ENCODE peak calls at places on chromosomes 12 and 14, in ten cellular contexts. W is astrocyte; I is mucosa of descending colon; U is psoas muscle; D is mammary epithelial cell; G is heart left ventricle; R is pancreas; Y is CD8-positive, alpha-beta T cell; L is A549; H is lower lobe of right lung. P is an unnamed sample. For H3K4me1, the result is how much of the 10 kb centered on the place peaks cover.

GRCh38 chr12:79020106-79020505 is 155.5 kb downstream of the SYT1 start:
- DNase-seq in U (no peak), R (no peak), L (no peak), H (no peak), I (no peak), W (peak), D (peak), G (no peak), Y (no peak), P (no peak)

GRCh38 chr14:89509891-89510290 is 92.9 kb upstream of the FOXN3 start:
- DNase-seq in L (no peak), R (no peak), W (peak), G (no peak), I (no peak), D (no peak), H (no peak), Y (no peak), U (no peak), P (no peak)

GRCh38 chr14:60856113-60856512 is 121.6 kb downstream of the MNAT1 start:
- DNase-seq in R (no peak), W (no peak), G (no peak), I (no peak), L (no peak), U (no peak), H (no peak), Y (no peak), D (no peak), P (no peak)

GRCh38 chr12:58540480-58541299 is 379.6 kb downstream of the LRIG3 start:
- DNase-seq in H (peak), U (peak), D (peak), I (peak), Y (no peak), R (peak), L (peak), G (peak), W (peak), P (peak)

GRCh38 chr14:37122288-37122687 is 50.1 kb downstream of the SLC25A21 start:
- DNase-seq in Y (no peak), G (no peak), R (no peak), I (no peak), W (peak), H (no peak), L (peak), D (peak), U (no peak), P (no peak)

GRCh38 chr12:124752437-124753229 is 111.0 kb downstream of the SCARB1 start:
- DNase-seq in L (no peak), W (no peak), D (peak), Y (no peak), I (no peak), H (no peak), U (no peak), G (no peak), R (no peak), P (no peak)

GRCh38 chr14:68794130-68794855 is 1.4 kb upstream of the ZFP36L1 start:
- DNase-seq in R (peak), Y (peak), D (peak), I (peak), G (peak), H (peak), U (peak), W (peak), L (no peak), P (peak)

GRCh38 chr12:94767971-94768370 is 117.6 kb upstream of the TMCC3 start:
- DNase-seq in I (no peak), L (no peak), D (no peak), G (no peak), R (no peak), W (peak), Y (no peak), U (no peak), H (no peak), P (no peak)

GRCh38 chr12:126700115-126700514 is 1566.9 kb upstream of the TMEM132C start:
- DNase-seq in Y (no peak), U (no peak), H (no peak), R (no peak), I (no peak), W (no peak), L (no peak), G (no peak), D (no peak), P (no peak)

GRCh38 chr12:107167756-107168155 is 74.4 kb upstream of the CRY1 start:
- DNase-seq in R (no peak), U (no peak), L (no peak), Y (no peak), I (no peak), W (no peak), H (no peak), G (no peak), D (no peak), P (no peak)

GRCh38 chr14:104154246-104154645 is 15.9 kb downstream of the KIF26A start:
- DNase-seq in R (no peak), G (no peak), D (no peak), Y (no peak), U (no peak), I (no peak), H (no peak), W (no peak), L (no peak), P (no peak)

GRCh38 chr14:70064111-70064885 is 124.5 kb downstream of the SLC8A3 start:
- DNase-seq in R (no peak), W (no peak), G (no peak), D (no peak), Y (no peak), I (no peak), U (no peak), H (no peak), L (no peak), P (peak)

DNA sequence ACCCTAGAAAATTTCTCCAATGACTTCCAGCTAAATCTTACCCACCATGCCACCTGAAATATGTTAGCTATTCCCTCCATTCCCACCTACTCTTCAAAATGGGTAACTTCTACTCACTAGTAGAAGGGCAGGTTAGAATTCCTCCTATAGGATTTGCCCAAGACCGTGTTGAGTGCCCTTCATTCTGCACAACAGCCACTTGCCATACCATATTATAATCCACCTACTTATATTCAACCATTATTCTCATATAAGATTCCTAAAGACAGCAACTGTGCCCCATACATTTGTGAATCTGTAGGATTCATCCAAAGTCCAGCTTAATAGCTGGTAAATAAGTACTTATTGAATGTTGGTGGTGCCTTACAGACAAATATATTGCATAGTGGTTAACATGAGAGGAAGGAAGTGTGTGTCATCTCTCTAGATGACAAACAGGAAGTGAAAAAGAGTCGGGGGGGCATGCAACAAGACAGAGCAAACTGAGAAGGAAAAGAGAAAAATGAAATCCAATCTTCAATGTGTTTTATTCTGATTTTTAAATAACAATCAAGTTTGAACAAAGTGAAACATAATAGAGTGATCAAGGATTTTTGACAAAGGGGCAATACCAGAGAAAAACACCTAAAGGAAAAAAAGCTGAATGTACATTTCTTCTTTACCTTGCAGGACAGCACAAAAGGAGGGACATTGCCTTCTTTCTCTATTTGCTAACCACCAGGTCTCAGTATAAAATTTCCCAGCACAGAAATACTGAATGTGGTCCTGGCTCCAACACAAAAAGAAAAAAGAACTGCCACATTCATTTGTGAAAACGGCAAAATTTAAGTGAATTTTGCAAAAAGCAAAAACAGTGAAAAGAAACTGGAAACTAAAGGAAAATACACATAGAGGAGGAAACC is 389.3 kb upstream of the USP15 start:
- DNase-seq in L (no peak), D (no peak), U (no peak), R (no peak), W (no peak), I (no peak), G (no peak), Y (no peak), H (no peak), P (no peak)
- H3K4me1 ChIP-seq in L (under half), D (under half), U (under half), R (under half), W (under half), I (under half), G (under half), Y (under half), H (under half), P (under half)

GRCh38 chr12:103586132-103586531 is 941 bp upstream of the STAB2 start:
- DNase-seq in Y (no peak), H (no peak), W (no peak), D (no peak), R (no peak), I (no peak), G (no peak), L (no peak), U (no peak), P (no peak)
- TF ChIP-seq CTCF in Y (no peak), H (no peak), W (no peak), D (no peak), R (no peak), I (no peak), G (no peak), L (peak), U (no peak), P (no peak)

GRCh38 chr12:68331869-68332725 is at the start of gene MDM1:
- DNase-seq in G (peak), Y (peak), R (peak), H (peak), I (peak), L (peak), W (peak), D (peak), U (peak), P (peak)

GRCh38 chr12:68334136-68334535 is 2.0 kb upstream of the MDM1 start:
- DNase-seq in D (no peak), Y (peak), I (no peak), R (no peak), G (no peak), L (no peak), U (no peak), W (no peak), H (no peak), P (no peak)

GRCh38 chr12:68332726-68333630 is 816 bp upstream of the MDM1 start:
- DNase-seq in R (no peak), U (no peak), W (peak), Y (no peak), D (no peak), G (no peak), I (no peak), L (no peak), H (no peak), P (no peak)

GRCh38 chr12:68327896-68328295 is 4.3 kb downstream of the MDM1 start:
- DNase-seq in R (no peak), D (no peak), U (no peak), L (no peak), I (no peak), G (no peak), W (no peak), Y (no peak), H (no peak), P (no peak)

GRCh38 chr12:68331500-68331868 is 678 bp downstream of the MDM1 start:
- DNase-seq in L (no peak), H (no peak), G (no peak), I (no peak), D (peak), W (no peak), R (no peak), Y (no peak), U (no peak), P (no peak)
- H3K4me3 ChIP-seq in L (peak), H (peak), G (peak), I (peak), D (peak), W (peak), R (peak), Y (peak), U (peak), P (peak)

GRCh38 chr14:24427537-24428508 is 1.6 kb downstream of the CBLN3 start:
- DNase-seq in L (no peak), W (no peak), G (no peak), Y (no peak), R (peak), I (peak), H (no peak), D (no peak), U (no peak), P (no peak)
- H3K4me1 ChIP-seq in L (under half), W (under half), G (under half), Y (under half), R (under half), I (half or more), H (half or more), D (half or more), U (under half), P (half or more)